ENCODE peak calls at places on chromosomes 7 and 10, in five cellular contexts. One of them, this sample, is unnamed.

GRCh38 chr10:80709879-80710278 is 172.2 kb downstream of the SH2D4B start:
- DNase-seq in IMR-90: no peak
- DNase-seq in T1000: no peak
- DNase-seq in NCI-H146: no peak
- DNase-seq in T-helper 2 cell: no peak
- DNase-seq in this sample: no peak

GRCh38 chr7:42227931-42228591 is 8.9 kb downstream of the GLI3 start:
- DNase-seq in IMR-90: peak; percentile 46
- DNase-seq in T1000: no peak
- DNase-seq in T-helper 2 cell: no peak
- DNase-seq in NCI-H146: no peak
- DNase-seq in this sample: no peak

GRCh38 chr7:138832966-138833365 is 35.0 kb upstream of the ATP6V0A4 start:
- DNase-seq in NCI-H146: no peak
- DNase-seq in IMR-90: no peak
- DNase-seq in T1000: no peak
- DNase-seq in T-helper 2 cell: no peak
- DNase-seq in this sample: no peak

GRCh38 chr7:55249332-55249731 is 115.8 kb upstream of the LANCL2 start:
- DNase-seq in T1000: no peak
- DNase-seq in T-helper 2 cell: no peak
- DNase-seq in IMR-90: no peak
- DNase-seq in NCI-H146: no peak
- DNase-seq in this sample: no peak

GRCh38 chr10:130300608-130301025 is 164.4 kb downstream of the GLRX3 start:
- DNase-seq in T1000: no peak
- DNase-seq in IMR-90: no peak
- DNase-seq in NCI-H146: peak; percentile 78
- DNase-seq in T-helper 2 cell: peak; percentile 90
- DNase-seq in this sample: peak; percentile 74

GRCh38 chr7:41861642-41862041 is 158.8 kb upstream of the INHBA start:
- DNase-seq in NCI-H146: no peak
- DNase-seq in T-helper 2 cell: no peak
- DNase-seq in IMR-90: no peak
- DNase-seq in T1000: no peak
- DNase-seq in this sample: no peak

GRCh38 chr7:108613147-108613948 is 43.7 kb downstream of the DNAJB9 start:
- DNase-seq in T-helper 2 cell: peak; percentile 45
- DNase-seq in T1000: no peak
- DNase-seq in IMR-90: peak; percentile 25
- DNase-seq in NCI-H146: peak; percentile 35
- DNase-seq in this sample: no peak

GRCh38 chr7:156475179-156475578 is 165.4 kb upstream of the RNF32 start:
- DNase-seq in NCI-H146: no peak
- DNase-seq in IMR-90: no peak
- DNase-seq in T1000: no peak
- DNase-seq in T-helper 2 cell: peak; percentile 18
- DNase-seq in this sample: no peak

GRCh38 chr10:104307576-104308438 is 30.5 kb downstream of the ITPRIP start:
- DNase-seq in NCI-H146: no peak
- DNase-seq in T1000: no peak
- DNase-seq in IMR-90: no peak
- DNase-seq in T-helper 2 cell: no peak
- DNase-seq in this sample: no peak

GRCh38 chr10:3129581-3130340 is 42.8 kb downstream of the PITRM1 start:
- DNase-seq in IMR-90: no peak
- DNase-seq in NCI-H146: no peak
- DNase-seq in T-helper 2 cell: no peak
- DNase-seq in T1000: no peak
- DNase-seq in this sample: no peak

GRCh38 chr7:520503-521161 is 986 bp upstream of the PDGFA start:
- DNase-seq in IMR-90: no peak
- DNase-seq in T-helper 2 cell: peak; percentile 17
- DNase-seq in NCI-H146: no peak
- DNase-seq in T1000: no peak
- DNase-seq in this sample: no peak

GRCh38 chr7:99029481-99030144 is 114.3 kb downstream of the SMURF1 start:
- DNase-seq in NCI-H146: no peak
- DNase-seq in IMR-90: peak; percentile 35
- DNase-seq in T-helper 2 cell: no peak
- DNase-seq in T1000: no peak
- DNase-seq in this sample: no peak

GRCh38 chr10:56142092-56142728 is 218.8 kb downstream of the ZWINT start:
- DNase-seq in T1000: no peak
- DNase-seq in NCI-H146: no peak
- DNase-seq in IMR-90: no peak
- DNase-seq in T-helper 2 cell: peak; percentile 13
- DNase-seq in this sample: no peak

GRCh38 chr7:142539901-142540300 is 209.4 kb upstream of the PRSS1 start:
- DNase-seq in IMR-90: peak; percentile 90
- DNase-seq in T1000: no peak
- DNase-seq in T-helper 2 cell: no peak
- DNase-seq in NCI-H146: no peak
- DNase-seq in this sample: no peak

GRCh38 chr10:104345941-104346340 is 7.7 kb upstream of the ITPRIP start:
- DNase-seq in IMR-90: no peak
- DNase-seq in NCI-H146: no peak
- DNase-seq in T1000: no peak
- DNase-seq in T-helper 2 cell: peak; percentile 67
- DNase-seq in this sample: no peak

GRCh38 chr10:123537188-123537961 is 128.8 kb upstream of the GPR26 start:
- DNase-seq in T-helper 2 cell: no peak
- DNase-seq in IMR-90: no peak
- DNase-seq in T1000: no peak
- DNase-seq in NCI-H146: no peak
- DNase-seq in this sample: no peak

GRCh38 chr7:128271471-128272454 is 30.7 kb downstream of the LEP start:
- DNase-seq in T-helper 2 cell: no peak
- DNase-seq in IMR-90: no peak
- DNase-seq in NCI-H146: no peak
- DNase-seq in T1000: no peak
- DNase-seq in this sample: no peak

GRCh38 chr10:103659674-103660363 is 166.3 kb downstream of the NEURL1 start:
- DNase-seq in NCI-H146: no peak
- DNase-seq in T1000: peak; percentile 74
- DNase-seq in IMR-90: peak; percentile 91
- DNase-seq in T-helper 2 cell: peak; percentile 81
- DNase-seq in this sample: no peak

GRCh38 chr10:43263551-43264323 is 3.1 kb downstream of the RASGEF1A start:
- DNase-seq in IMR-90: no peak
- DNase-seq in NCI-H146: no peak
- DNase-seq in T1000: no peak
- DNase-seq in T-helper 2 cell: no peak
- DNase-seq in this sample: no peak

GRCh38 chr10:124636271-124636993 is 107.7 kb downstream of the FAM53B start:
- DNase-seq in T-helper 2 cell: peak; percentile 37
- DNase-seq in IMR-90: no peak
- DNase-seq in NCI-H146: peak; percentile 27
- DNase-seq in T1000: no peak
- DNase-seq in this sample: no peak

GRCh38 chr7:1123721-1124120 is 35.8 kb downstream of the GPER1 start:
- DNase-seq in NCI-H146: no peak
- DNase-seq in IMR-90: peak; percentile 79
- DNase-seq in T1000: no peak
- DNase-seq in T-helper 2 cell: no peak
- DNase-seq in this sample: no peak

GRCh38 chr10:44864042-44864436 is 47.1 kb upstream of the TMEM72 start:
- DNase-seq in IMR-90: no peak
- DNase-seq in NCI-H146: peak; percentile 12
- DNase-seq in T1000: no peak
- DNase-seq in T-helper 2 cell: no peak
- DNase-seq in this sample: no peak

GRCh38 chr7:116687801-116688201 is 15.8 kb downstream of the MET start:
- DNase-seq in T-helper 2 cell: no peak
- DNase-seq in T1000: no peak
- DNase-seq in NCI-H146: no peak
- DNase-seq in IMR-90: peak; percentile 83
- DNase-seq in this sample: peak; percentile 79

GRCh38 chr7:70788276-70788675 is 343.7 kb upstream of the GALNT17 start:
- DNase-seq in T-helper 2 cell: peak; percentile 87
- DNase-seq in T1000: no peak
- DNase-seq in NCI-H146: no peak
- DNase-seq in IMR-90: no peak
- DNase-seq in this sample: no peak

GRCh38 chr7:101612885-101613490 is 16.1 kb downstream of the MYL10 start:
- DNase-seq in T1000: no peak
- DNase-seq in IMR-90: no peak
- DNase-seq in NCI-H146: no peak
- DNase-seq in T-helper 2 cell: no peak
- DNase-seq in this sample: no peak

GRCh38 chr7:50662059-50662689 is 97.0 kb upstream of the DDC start:
- DNase-seq in T1000: no peak
- DNase-seq in T-helper 2 cell: peak; percentile 80
- DNase-seq in IMR-90: no peak
- DNase-seq in NCI-H146: no peak
- DNase-seq in this sample: no peak

GRCh38 chr7:1809601-1810258 is 139.7 kb downstream of the ELFN1 start:
- DNase-seq in T-helper 2 cell: no peak
- DNase-seq in NCI-H146: no peak
- DNase-seq in IMR-90: no peak
- DNase-seq in T1000: no peak
- DNase-seq in this sample: no peak

GRCh38 chr10:87659571-87660483 is at the start of gene PAPSS2:
- DNase-seq in NCI-H146: peak; percentile 57
- DNase-seq in T-helper 2 cell: peak; percentile 33
- DNase-seq in IMR-90: peak; percentile 68
- DNase-seq in T1000: no peak
- DNase-seq in this sample: peak; percentile 43

GRCh38 chr7:1781369-1781768 is 111.3 kb downstream of the ELFN1 start:
- DNase-seq in T-helper 2 cell: no peak
- DNase-seq in IMR-90: no peak
- DNase-seq in T1000: no peak
- DNase-seq in NCI-H146: no peak
- DNase-seq in this sample: no peak

GRCh38 chr10:30697806-30698205 is 68.3 kb upstream of the LYZL2 start:
- DNase-seq in T1000: no peak
- DNase-seq in NCI-H146: no peak
- DNase-seq in IMR-90: no peak
- DNase-seq in T-helper 2 cell: no peak
- DNase-seq in this sample: no peak

GRCh38 chr10:9253121-9253520 is 1198.6 kb downstream of the GATA3 start:
- DNase-seq in T1000: no peak
- DNase-seq in T-helper 2 cell: no peak
- DNase-seq in IMR-90: peak; percentile 28
- DNase-seq in NCI-H146: no peak
- DNase-seq in this sample: no peak

GRCh38 chr10:96470108-96470743 is 43.5 kb downstream of the TLL2 start:
- DNase-seq in T1000: no peak
- DNase-seq in T-helper 2 cell: peak; percentile 30
- DNase-seq in NCI-H146: peak; percentile 44
- DNase-seq in IMR-90: peak; percentile 25
- DNase-seq in this sample: peak; percentile 4